ENCODE peak calls at places on chromosomes 1 and 21, in six cellular contexts. Y is activated CD4-positive, alpha-beta T cell treated with anti-CD3 and anti-CD28 coated beads, Interleukin-2, amount 50 U/mL, for 1 hour; V is mesothelial cell of epicardium; P is H4; R is M059J; K is GM18507. F is an unnamed sample.

GRCh38 chr1:19425643-19426245 is 59.6 kb downstream of the CAPZB start:
- DNase-seq in R (no peak), Y (no peak), K (no peak), P (no peak), V (no peak), F (no peak)

GRCh38 chr1:187696092-187696491 is 867.3 kb downstream of the PLA2G4A start:
- DNase-seq in V (no peak), Y (no peak), K (no peak), R (peak; percentile 48), P (peak; percentile 8), F (no peak)

GRCh38 chr1:229768232-229768631 is 142.2 kb downstream of the URB2 start:
- DNase-seq in V (no peak), Y (no peak), P (no peak), K (no peak), R (no peak), F (no peak)

GRCh38 chr1:86423873-86424272 is at the start of gene CLCA2:
- DNase-seq in P (no peak), Y (no peak), R (no peak), K (no peak), V (no peak), F (no peak)

GRCh38 chr1:33182452-33182851 is 609 bp upstream of the TRIM62 start:
- DNase-seq in R (peak; percentile 34), Y (no peak), P (peak; percentile 45), V (no peak), K (no peak), F (peak; percentile 38)

GRCh38 chr1:151680391-151680790 is 36.2 kb downstream of the CELF3 start:
- DNase-seq in P (no peak), V (no peak), Y (no peak), K (no peak), R (peak; percentile 53), F (no peak)

GRCh38 chr1:19976317-19977003 is 3.0 kb downstream of the PLA2G2A start:
- DNase-seq in R (no peak), K (no peak), V (no peak), P (no peak), Y (no peak), F (no peak)

GRCh38 chr1:229368347-229368746 is 25.5 kb upstream of the CCSAP start:
- DNase-seq in R (no peak), Y (no peak), V (no peak), P (no peak), K (no peak), F (no peak)

GRCh38 chr1:200042119-200042436 is 14.6 kb downstream of the NR5A2 start:
- DNase-seq in P (no peak), V (no peak), K (no peak), R (no peak), Y (no peak), F (no peak)

GRCh38 chr21:36567216-36567917 is 87.4 kb upstream of the CLDN14 start:
- DNase-seq in V (no peak), K (no peak), R (peak; percentile 39), P (no peak), Y (no peak), F (no peak)

GRCh38 chr1:6099787-6100765 is 54.4 kb downstream of the KCNAB2 start:
- DNase-seq in R (peak; percentile 20), Y (peak; percentile 11), P (no peak), K (no peak), V (no peak), F (no peak)

GRCh38 chr1:41305576-41306365 is 55.5 kb upstream of the FOXO6 start:
- DNase-seq in R (no peak), Y (no peak), V (no peak), K (no peak), P (no peak), F (no peak)

GRCh38 chr1:109718495-109718894 is 6.4 kb downstream of the GSTM5 start:
- DNase-seq in V (no peak), Y (no peak), R (peak; percentile 68), P (no peak), K (no peak), F (no peak)

GRCh38 chr1:226736001-226736907 is 2.8 kb downstream of the ITPKB start:
- DNase-seq in Y (peak; percentile 31), V (no peak), K (no peak), R (no peak), P (no peak), F (no peak)

GRCh38 chr21:19224090-19224489 is 820.5 kb upstream of the TMPRSS15 start:
- DNase-seq in K (no peak), R (no peak), Y (no peak), P (no peak), V (no peak), F (no peak)

GRCh38 chr1:112267206-112267605 is 128.8 kb upstream of the CTTNBP2NL start:
- DNase-seq in V (no peak), K (no peak), R (no peak), P (no peak), Y (no peak), F (no peak)

GRCh38 chr1:234125283-234125682 is 220.8 kb downstream of the SLC35F3 start:
- DNase-seq in Y (peak; percentile 8), V (peak; percentile 46), R (peak; percentile 59), P (peak; percentile 33), K (peak; percentile 29), F (no peak)

GRCh38 chr1:207787776-207788175 is 35.9 kb downstream of the CD46 start:
- DNase-seq in V (no peak), Y (no peak), K (no peak), P (no peak), R (peak; percentile 60), F (no peak)

GRCh38 chr1:167105841-167106461 is 12.1 kb downstream of the STYXL2 start:
- DNase-seq in R (no peak), P (no peak), Y (no peak), V (no peak), K (no peak), F (no peak)

GRCh38 chr1:205523891-205524793 is 19.7 kb downstream of the CDK18 start:
- DNase-seq in V (peak; percentile 82), K (peak; percentile 44), P (peak; percentile 56), Y (peak; percentile 76), R (peak; percentile 71), F (peak; percentile 89)

GRCh38 chr1:47710075-47711071 is 272.5 kb downstream of the FOXD2 start:
- DNase-seq in Y (peak; percentile 61), R (peak; percentile 40), K (peak; percentile 77), V (peak; percentile 92), P (peak; percentile 45), F (peak; percentile 26)

GRCh38 chr1:93751391-93752250 is 70.0 kb upstream of the BCAR3 start:
- DNase-seq in R (no peak), Y (no peak), V (no peak), P (no peak), K (no peak), F (no peak)

GRCh38 chr21:41763398-41763931 is 3.4 kb downstream of the RIPK4 start:
- DNase-seq in V (no peak), K (no peak), R (no peak), Y (no peak), P (peak; percentile 80), F (no peak)

GRCh38 chr1:237562247-237562823 is 328.4 kb downstream of the ZP4 start:
- DNase-seq in P (peak; percentile 55), V (no peak), Y (no peak), R (peak; percentile 57), K (peak; percentile 22), F (peak; percentile 92)

GRCh38 chr1:188128761-188129160 is 1300.0 kb downstream of the PLA2G4A start:
- DNase-seq in V (no peak), Y (no peak), K (no peak), R (peak; percentile 74), P (peak; percentile 48), F (no peak)

GRCh38 chr1:104574619-104575018 is 824.9 kb downstream of the AMY1C start:
- DNase-seq in K (no peak), Y (no peak), V (no peak), P (no peak), R (no peak), F (no peak)

GRCh38 chr1:60527567-60527966 is 454.0 kb upstream of the C1orf87 start:
- DNase-seq in R (no peak), Y (no peak), V (no peak), K (no peak), P (no peak), F (no peak)

GRCh38 chr1:31679676-31680230 is 24.1 kb downstream of the COL16A1 start:
- DNase-seq in Y (no peak), K (no peak), V (no peak), R (no peak), P (no peak), F (no peak)

GRCh38 chr21:29386803-29387202 is 88.1 kb downstream of the BACH1 start:
- DNase-seq in P (no peak), R (no peak), K (no peak), V (no peak), Y (no peak), F (no peak)

GRCh38 chr1:38789498-38790169 is 69.9 kb downstream of the RRAGC start:
- DNase-seq in P (peak; percentile 77), Y (no peak), R (peak; percentile 11), K (no peak), V (no peak), F (peak; percentile 15)

GRCh38 chr1:206890125-206890637 is 7.1 kb upstream of the IL24 start:
- DNase-seq in R (peak; percentile 92), V (no peak), K (no peak), P (peak; percentile 70), Y (no peak), F (no peak)

GRCh38 chr21:34834852-34835501 is 166.2 kb downstream of the CLIC6 start:
- DNase-seq in R (no peak), P (peak; percentile 48), V (no peak), Y (no peak), K (no peak), F (no peak)

GRCh38 chr1:37741130-37741529 is 23.8 kb downstream of the EPHA10 start:
- DNase-seq in Y (no peak), R (peak; percentile 81), K (no peak), P (no peak), V (no peak), F (no peak)

GRCh38 chr1:240234477-240235225 is 143.0 kb downstream of the FMN2 start:
- DNase-seq in Y (no peak), V (no peak), K (no peak), R (peak; percentile 81), P (no peak), F (no peak)

GRCh38 chr1:94160811-94161210 is 39.9 kb upstream of the ABCA4 start:
- DNase-seq in Y (no peak), V (no peak), K (no peak), R (peak; percentile 97), P (peak; percentile 3), F (no peak)

GRCh38 chr21:45259206-45259795 is 28.4 kb downstream of the POFUT2 start:
- DNase-seq in K (no peak), R (no peak), V (peak; percentile 29), Y (no peak), P (no peak), F (peak; percentile 97)

GRCh38 chr1:210681158-210681557 is 352.5 kb downstream of the HHAT start:
- DNase-seq in P (no peak), V (no peak), K (no peak), Y (no peak), R (peak; percentile 44), F (no peak)